ENCODE peak calls at places on chromosomes 11 and 22, in nine cellular contexts. H is choroid plexus epithelial cell, C is AG04450, X is endothelial cell, Y is GM13977, T is cardiac muscle cell, O is pancreas, J is fibroblast of villous mesenchyme, I is ovary. W is an unnamed sample.

GRCh38 chr11:95888852-95889251 is 35.1 kb downstream of the MTMR2 start:
- DNase-seq in H (no peak), C (no peak), X (no peak), Y (no peak), T (no peak), O (no peak), J (no peak), I (no peak), W (no peak)

GRCh38 chr11:125224391-125225015 is 60.0 kb downstream of the PKNOX2 start:
- DNase-seq in H (peak), C (no peak), X (peak), Y (peak), T (peak), O (peak), J (peak), I (peak), W (no peak)

GRCh38 chr11:1513326-1514296 is 27.0 kb upstream of the MOB2 start:
- DNase-seq in H (no peak), C (no peak), X (no peak), Y (no peak), T (no peak), O (no peak), J (no peak), I (no peak), W (peak)

GRCh38 chr11:13339196-13340153 is 61.9 kb downstream of the BMAL1 start:
- DNase-seq in H (peak), C (peak), X (no peak), Y (no peak), T (no peak), O (peak), J (peak), I (peak), W (no peak)

GRCh38 chr11:35029979-35030378 is 109.0 kb upstream of the CD44 start:
- DNase-seq in H (peak), C (no peak), X (no peak), Y (peak), T (no peak), O (no peak), J (peak), I (no peak), W (no peak)

GRCh38 chr11:10454902-10455631 is at the start of gene AMPD3:
- DNase-seq in H (peak), C (peak), X (peak), Y (peak), T (no peak), O (no peak), J (peak), I (no peak), W (no peak)

GRCh38 chr22:25053153-25053805 is 100.8 kb downstream of the KIAA1671 start:
- DNase-seq in H (peak), C (no peak), X (no peak), Y (no peak), T (no peak), O (no peak), J (peak), I (no peak), W (no peak)

GRCh38 chr11:83070044-83070877 is 1.4 kb downstream of the RAB30 start:
- DNase-seq in H (peak), C (no peak), X (no peak), Y (no peak), T (no peak), O (no peak), J (peak), I (no peak), W (no peak)

GRCh38 chr11:65295001-65295400 is 19.7 kb upstream of the CDC42EP2 start:
- DNase-seq in H (no peak), C (no peak), X (no peak), Y (no peak), T (no peak), O (no peak), J (no peak), I (no peak), W (peak)

GRCh38 chr11:73244589-73245240 is 26.6 kb downstream of the P2RY2 start:
- DNase-seq in H (no peak), C (no peak), X (no peak), Y (no peak), T (no peak), O (no peak), J (no peak), I (no peak), W (no peak)

GRCh38 chr11:62508336-62509058 is 38.1 kb downstream of the AHNAK start:
- DNase-seq in H (peak), C (no peak), X (peak), Y (no peak), T (peak), O (peak), J (peak), I (peak), W (no peak)

GRCh38 chr22:32473388-32473952 is 1.1 kb upstream of the FBXO7 start:
- DNase-seq in H (peak), C (peak), X (peak), Y (peak), T (peak), O (peak), J (peak), I (peak), W (no peak)

GRCh38 chr22:44046485-44047141 is 22.5 kb downstream of the PARVB start:
- DNase-seq in H (no peak), C (no peak), X (no peak), Y (no peak), T (no peak), O (no peak), J (no peak), I (no peak), W (no peak)

GRCh38 chr11:1556278-1557167 is 15.5 kb downstream of the DUSP8 start:
- DNase-seq in H (no peak), C (no peak), X (no peak), Y (peak), T (no peak), O (peak), J (no peak), I (no peak), W (no peak)

GRCh38 chr22:38802671-38803121 is 8.8 kb upstream of the DNAL4 start:
- DNase-seq in H (peak), C (peak), X (no peak), Y (no peak), T (no peak), O (peak), J (peak), I (peak), W (no peak)

GRCh38 chr11:62976109-62976508 is 8.7 kb downstream of the SLC22A6 start:
- DNase-seq in H (no peak), C (no peak), X (no peak), Y (no peak), T (no peak), O (no peak), J (no peak), I (no peak), W (no peak)

GRCh38 chr11:46391578-46392420 is at the start of gene CHRM4:
- DNase-seq in H (peak), C (no peak), X (peak), Y (peak), T (peak), O (no peak), J (peak), I (no peak), W (no peak)

GRCh38 chr11:67351275-67352005 is 1.9 kb downstream of the POLD4 start:
- DNase-seq in H (peak), C (peak), X (no peak), Y (peak), T (peak), O (peak), J (peak), I (no peak), W (no peak)

GRCh38 chr11:69295079-69295994 is 1.4 kb downstream of the MYEOV start:
- DNase-seq in H (no peak), C (no peak), X (no peak), Y (no peak), T (no peak), O (no peak), J (no peak), I (no peak), W (no peak)

GRCh38 chr11:94169516-94169915 is 40.9 kb downstream of the PANX1 start:
- DNase-seq in H (no peak), C (no peak), X (no peak), Y (no peak), T (no peak), O (no peak), J (no peak), I (no peak), W (no peak)

GRCh38 chr11:61781585-61781984 is 10.8 kb downstream of the TMEM258 start:
- DNase-seq in H (no peak), C (no peak), X (no peak), Y (no peak), T (no peak), O (no peak), J (no peak), I (no peak), W (peak)

GRCh38 chr11:34198523-34198922 is 93.1 kb downstream of the NAT10 start:
- DNase-seq in H (no peak), C (no peak), X (no peak), Y (no peak), T (no peak), O (no peak), J (no peak), I (no peak), W (no peak)

GRCh38 chr11:64561984-64562722 is 28.9 kb upstream of the SLC22A12 start:
- DNase-seq in H (no peak), C (no peak), X (no peak), Y (no peak), T (no peak), O (no peak), J (no peak), I (no peak), W (peak)

GRCh38 chr11:75199412-75199955 is 41.1 kb upstream of the TPBGL start:
- DNase-seq in H (no peak), C (no peak), X (no peak), Y (no peak), T (no peak), O (no peak), J (no peak), I (no peak), W (no peak)

GRCh38 chr22:39679652-39680051 is 109.1 kb downstream of the CACNA1I start:
- DNase-seq in H (no peak), C (no peak), X (no peak), Y (no peak), T (no peak), O (no peak), J (no peak), I (no peak), W (no peak)

GRCh38 chr22:17536269-17536668 is 27.0 kb upstream of the SLC25A18 start:
- DNase-seq in H (no peak), C (no peak), X (no peak), Y (no peak), T (no peak), O (no peak), J (no peak), I (no peak), W (no peak)

GRCh38 chr22:44025171-44026065 is 1.3 kb downstream of the PARVB start:
- DNase-seq in H (no peak), C (no peak), X (no peak), Y (peak), T (no peak), O (no peak), J (no peak), I (no peak), W (no peak)

GRCh38 chr22:24178502-24179440 is 2.5 kb upstream of the SUSD2 start:
- DNase-seq in H (no peak), C (no peak), X (no peak), Y (no peak), T (no peak), O (no peak), J (no peak), I (no peak), W (no peak)

GRCh38 chr11:61018059-61018458 is 46.6 kb downstream of the CD6 start:
- DNase-seq in H (no peak), C (no peak), X (no peak), Y (no peak), T (no peak), O (no peak), J (no peak), I (no peak), W (no peak)

GRCh38 chr11:10763766-10764165 is 12.7 kb downstream of the CTR9 start:
- DNase-seq in H (no peak), C (no peak), X (no peak), Y (no peak), T (no peak), O (no peak), J (no peak), I (no peak), W (no peak)

GRCh38 chr22:37483594-37484114 is 2.5 kb downstream of the MFNG start:
- DNase-seq in H (no peak), C (no peak), X (no peak), Y (no peak), T (no peak), O (no peak), J (no peak), I (no peak), W (no peak)

GRCh38 chr11:114280696-114281095 is 15.5 kb upstream of the NNMT start:
- DNase-seq in H (peak), C (peak), X (peak), Y (no peak), T (peak), O (no peak), J (peak), I (peak), W (no peak)

GRCh38 chr22:23912293-23912903 is 18.2 kb downstream of the MIF start:
- DNase-seq in H (no peak), C (no peak), X (no peak), Y (no peak), T (no peak), O (no peak), J (no peak), I (no peak), W (no peak)

GRCh38 chr11:44949160-44950035 is 1.3 kb downstream of the TP53I11 start:
- DNase-seq in H (peak), C (no peak), X (peak), Y (peak), T (peak), O (peak), J (peak), I (no peak), W (no peak)
- TF ChIP-seq CTCF in H (peak), C (peak), X (peak), Y (peak), T (peak), O (peak), J (peak), I (no peak), W (peak)

DNA sequence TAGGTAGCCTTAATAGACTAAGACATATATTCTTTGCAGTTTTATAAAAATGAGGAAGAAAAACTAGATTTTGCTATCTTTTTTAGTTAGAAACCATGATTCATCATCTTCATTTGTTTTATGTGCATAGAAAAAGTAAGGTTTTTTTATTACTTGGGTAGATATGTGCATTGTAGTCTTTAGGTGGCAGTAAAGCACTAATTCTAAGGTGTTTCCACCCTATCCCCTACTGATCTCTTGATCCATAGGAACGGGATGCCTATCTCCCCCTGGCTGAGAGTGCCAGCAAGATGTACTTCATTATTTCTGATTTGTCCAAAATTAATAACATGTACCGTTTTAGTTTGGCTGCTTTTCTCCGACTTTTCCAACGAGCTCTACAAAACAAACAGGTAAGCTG is 148.1 kb downstream of the DYNC2H1 start:
- DNase-seq in H (peak), C (no peak), X (no peak), Y (no peak), T (peak), O (no peak), J (peak), I (no peak), W (no peak)
- TF ChIP-seq CTCF in H (peak), C (peak), X (no peak), Y (no peak), T (peak), O (no peak), J (peak), I (no peak), W (peak)

GRCh38 chr11:79062814-79063762 is 377.7 kb downstream of the TENM4 start:
- DNase-seq in H (peak), C (no peak), X (peak), Y (no peak), T (peak), O (peak), J (no peak), I (no peak), W (no peak)
- TF ChIP-seq CTCF in H (peak), C (peak), X (peak), Y (peak), T (peak), O (no peak), J (peak), I (no peak), W (peak)

GRCh38 chr11:84384637-84385227 is 1098.6 kb upstream of the CCDC90B start:
- DNase-seq in H (peak), C (peak), X (peak), Y (peak), T (peak), O (peak), J (peak), I (peak), W (no peak)
- TF ChIP-seq CTCF in H (peak), C (peak), X (peak), Y (peak), T (peak), O (peak), J (peak), I (peak), W (peak)

GRCh38 chr11:127998421-127998820 is 588.9 kb downstream of the ETS1 start:
- DNase-seq in H (no peak), C (no peak), X (no peak), Y (no peak), T (no peak), O (no peak), J (no peak), I (no peak), W (no peak)

GRCh38 chr11:127996825-127997224 is 590.5 kb downstream of the ETS1 start:
- DNase-seq in H (peak), C (no peak), X (no peak), Y (no peak), T (no peak), O (no peak), J (no peak), I (no peak), W (no peak)

GRCh38 chr11:127994736-127995135 is 592.6 kb downstream of the ETS1 start:
- DNase-seq in H (peak), C (peak), X (no peak), Y (no peak), T (no peak), O (no peak), J (peak), I (no peak), W (no peak)

GRCh38 chr11:127993788-127994187 is 593.6 kb downstream of the ETS1 start:
- DNase-seq in H (no peak), C (no peak), X (no peak), Y (no peak), T (no peak), O (no peak), J (no peak), I (no peak), W (no peak)
- TF ChIP-seq CTCF in H (peak), C (peak), X (peak), Y (no peak), T (no peak), O (no peak), J (no peak), I (no peak), W (peak)

GRCh38 chr11:76860539-76861475 is at the start of gene ACER3:
- DNase-seq in H (peak), C (peak), X (peak), Y (peak), T (peak), O (peak), J (peak), I (peak), W (peak)
- TF ChIP-seq CTCF in H (peak), C (peak), X (no peak), Y (no peak), T (peak), O (no peak), J (peak), I (no peak), W (peak)

DNA sequence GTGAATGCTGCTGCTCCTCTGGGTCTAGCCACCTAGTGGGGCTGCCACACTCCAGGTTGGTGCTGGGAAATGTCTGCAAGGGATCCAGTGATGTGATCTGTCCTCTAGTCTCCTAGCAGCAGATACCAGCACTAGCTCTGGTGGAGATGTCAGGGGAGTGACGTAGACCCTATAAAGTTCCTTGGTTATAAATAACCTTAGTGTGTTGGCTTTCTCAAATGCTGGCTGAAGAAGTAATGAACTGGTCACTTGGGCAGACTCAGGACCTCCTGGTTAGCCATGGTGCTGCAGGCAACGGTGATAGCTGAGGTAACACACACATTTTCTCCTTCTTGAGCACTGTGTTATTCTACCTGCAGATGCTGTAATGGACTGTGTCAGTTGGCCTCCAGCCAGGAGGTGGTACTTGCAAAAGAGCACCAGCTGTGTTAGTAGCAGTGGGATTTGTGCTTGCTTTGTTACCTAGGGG is 35.5 kb downstream of the BBOX1 start:
- DNase-seq in H (no peak), C (no peak), X (no peak), Y (no peak), T (peak), O (no peak), J (peak), I (no peak), W (no peak)
- TF ChIP-seq CTCF in H (no peak), C (no peak), X (no peak), Y (no peak), T (no peak), O (no peak), J (no peak), I (no peak), W (no peak)

W was measured in chondrocyte.